ENCODE peak calls at places on chromosomes 4 and X, in eight cellular contexts. One of them, this sample, is unnamed.

GRCh38 chrX:24965400-24965799 is 50.4 kb downstream of the ARX start:
- DNase-seq in glutamatergic neuron: no peak
- DNase-seq in AG10803: no peak
- DNase-seq in NCI-H2081: no peak
- DNase-seq in NCI-H1105 treated with DMSO at 0.1 percent for 48 hours: no peak
- DNase-seq in cardiac muscle cell: no peak
- DNase-seq in omental fat pad: no peak
- DNase-seq in NCI-H510A treated with DMSO at 0.1 percent for 48 hours: no peak
- DNase-seq in this sample: no peak

GRCh38 chr4:176217510-176217909 is 22.1 kb upstream of the SPATA4 start:
- DNase-seq in glutamatergic neuron: no peak
- DNase-seq in AG10803: no peak
- DNase-seq in NCI-H2081: no peak
- DNase-seq in NCI-H1105 treated with DMSO at 0.1 percent for 48 hours: no peak
- DNase-seq in cardiac muscle cell: no peak
- DNase-seq in omental fat pad: no peak
- DNase-seq in NCI-H510A treated with DMSO at 0.1 percent for 48 hours: no peak
- DNase-seq in this sample: no peak

GRCh38 chr4:84342161-84342560 is 156.9 kb downstream of the NKX6-1 start:
- DNase-seq in glutamatergic neuron: peak; percentile 23
- DNase-seq in AG10803: no peak
- DNase-seq in NCI-H2081: no peak
- DNase-seq in NCI-H1105 treated with DMSO at 0.1 percent for 48 hours: no peak
- DNase-seq in cardiac muscle cell: no peak
- DNase-seq in omental fat pad: no peak
- DNase-seq in NCI-H510A treated with DMSO at 0.1 percent for 48 hours: no peak
- DNase-seq in this sample: no peak

GRCh38 chrX:122850326-122850725 is 333.8 kb upstream of the GRIA3 start:
- DNase-seq in glutamatergic neuron: no peak
- DNase-seq in AG10803: no peak
- DNase-seq in NCI-H2081: no peak
- DNase-seq in NCI-H1105 treated with DMSO at 0.1 percent for 48 hours: no peak
- DNase-seq in cardiac muscle cell: no peak
- DNase-seq in omental fat pad: no peak
- DNase-seq in NCI-H510A treated with DMSO at 0.1 percent for 48 hours: no peak
- DNase-seq in this sample: no peak

GRCh38 chrX:53080628-53081580 is 1.3 kb upstream of the TSPYL2 start:
- DNase-seq in glutamatergic neuron: no peak
- DNase-seq in AG10803: no peak
- DNase-seq in NCI-H2081: no peak
- DNase-seq in NCI-H1105 treated with DMSO at 0.1 percent for 48 hours: no peak
- DNase-seq in cardiac muscle cell: no peak
- DNase-seq in omental fat pad: no peak
- DNase-seq in NCI-H510A treated with DMSO at 0.1 percent for 48 hours: no peak
- DNase-seq in this sample: peak; percentile 49

GRCh38 chr4:111994392-111994791 is 150.9 kb upstream of the FAM241A start:
- DNase-seq in glutamatergic neuron: no peak
- DNase-seq in AG10803: no peak
- DNase-seq in NCI-H2081: no peak
- DNase-seq in NCI-H1105 treated with DMSO at 0.1 percent for 48 hours: no peak
- DNase-seq in cardiac muscle cell: no peak
- DNase-seq in omental fat pad: no peak
- DNase-seq in NCI-H510A treated with DMSO at 0.1 percent for 48 hours: no peak
- DNase-seq in this sample: no peak

GRCh38 chr4:5932021-5932553 is 39.2 kb upstream of the CRMP1 start:
- DNase-seq in glutamatergic neuron: no peak
- DNase-seq in AG10803: no peak
- DNase-seq in NCI-H2081: peak; percentile 99
- DNase-seq in NCI-H1105 treated with DMSO at 0.1 percent for 48 hours: peak; percentile 92
- DNase-seq in cardiac muscle cell: no peak
- DNase-seq in omental fat pad: no peak
- DNase-seq in NCI-H510A treated with DMSO at 0.1 percent for 48 hours: peak; percentile 79
- DNase-seq in this sample: no peak

GRCh38 chr4:38533024-38533556 is 130.9 kb upstream of the KLF3 start:
- DNase-seq in glutamatergic neuron: no peak
- DNase-seq in AG10803: no peak
- DNase-seq in NCI-H2081: no peak
- DNase-seq in NCI-H1105 treated with DMSO at 0.1 percent for 48 hours: no peak
- DNase-seq in cardiac muscle cell: no peak
- DNase-seq in omental fat pad: no peak
- DNase-seq in NCI-H510A treated with DMSO at 0.1 percent for 48 hours: no peak
- DNase-seq in this sample: no peak

GRCh38 chr4:154004859-154005520 is 216.1 kb upstream of the SFRP2 start:
- DNase-seq in glutamatergic neuron: no peak
- DNase-seq in AG10803: peak; percentile 97
- DNase-seq in NCI-H2081: no peak
- DNase-seq in NCI-H1105 treated with DMSO at 0.1 percent for 48 hours: no peak
- DNase-seq in cardiac muscle cell: no peak
- DNase-seq in omental fat pad: no peak
- DNase-seq in NCI-H510A treated with DMSO at 0.1 percent for 48 hours: no peak
- DNase-seq in this sample: peak; percentile 77

GRCh38 chrX:8010105-8010504 is 82.9 kb upstream of the PNPLA4 start:
- DNase-seq in glutamatergic neuron: no peak
- DNase-seq in AG10803: no peak
- DNase-seq in NCI-H2081: no peak
- DNase-seq in NCI-H1105 treated with DMSO at 0.1 percent for 48 hours: no peak
- DNase-seq in cardiac muscle cell: peak; percentile 25
- DNase-seq in omental fat pad: no peak
- DNase-seq in NCI-H510A treated with DMSO at 0.1 percent for 48 hours: no peak
- DNase-seq in this sample: no peak

GRCh38 chr4:178090640-178091411 is 648.6 kb upstream of the AGA start:
- DNase-seq in glutamatergic neuron: no peak
- DNase-seq in AG10803: no peak
- DNase-seq in NCI-H2081: no peak
- DNase-seq in NCI-H1105 treated with DMSO at 0.1 percent for 48 hours: no peak
- DNase-seq in cardiac muscle cell: no peak
- DNase-seq in omental fat pad: no peak
- DNase-seq in NCI-H510A treated with DMSO at 0.1 percent for 48 hours: no peak
- DNase-seq in this sample: no peak

GRCh38 chr4:183821090-183821853 is 83.8 kb upstream of the STOX2 start:
- DNase-seq in glutamatergic neuron: no peak
- DNase-seq in AG10803: no peak
- DNase-seq in NCI-H2081: peak; percentile 2
- DNase-seq in NCI-H1105 treated with DMSO at 0.1 percent for 48 hours: peak; percentile 4
- DNase-seq in cardiac muscle cell: no peak
- DNase-seq in omental fat pad: no peak
- DNase-seq in NCI-H510A treated with DMSO at 0.1 percent for 48 hours: no peak
- DNase-seq in this sample: no peak

This sample was measured in suprapubic skin.